ENCODE peak calls at places on chromosomes 6 and 20, in four cellular contexts. C is activated CD8-positive, alpha-beta memory T cell treated with anti-CD3 and anti-CD28 coated beads, Interleukin-2, amount 50 U/mL, for 4 hours; E is DMS 273 treated with DMSO at 0.1 percent for 48 hours; I is activated CD4-positive, alpha-beta T cell treated with anti-CD3 and anti-CD28 coated beads, Interleukin-2, amount 10 ng/mL, durations not matched to agents 24 days and 14 days. S is an unnamed sample.

GRCh38 chr6:133503330-133503729 is 262.2 kb downstream of the EYA4 start:
- DNase-seq in C (no peak), E (no peak), I (no peak), S (no peak)

GRCh38 chr6:10465633-10466499 is 51.0 kb upstream of the TFAP2A start:
- DNase-seq in C (no peak), E (no peak), I (peak; percentile 69), S (no peak)

GRCh38 chr6:166344240-166344639 is 1.9 kb upstream of the SFT2D1 start:
- DNase-seq in C (no peak), E (no peak), I (no peak), S (no peak)

GRCh38 chr6:107506145-107506544 is 16.2 kb downstream of the SOBP start:
- DNase-seq in C (no peak), E (no peak), I (no peak), S (no peak)

GRCh38 chr6:142692942-142693341 is 252.0 kb downstream of the HIVEP2 start:
- DNase-seq in C (peak; percentile 69), E (peak; percentile 17), I (peak; percentile 88), S (peak; percentile 70)

GRCh38 chr6:166955865-166956443 is 396 bp downstream of the RNASET2 start:
- DNase-seq in C (peak; percentile 43), E (no peak), I (no peak), S (peak; percentile 33)

GRCh38 chr6:143767433-143767832 is 75.7 kb upstream of the LTV1 start:
- DNase-seq in C (no peak), E (no peak), I (no peak), S (no peak)

GRCh38 chr6:167685654-167686053 is 141.1 kb upstream of the AFDN start:
- DNase-seq in C (no peak), E (no peak), I (no peak), S (no peak)

GRCh38 chr20:46122071-46122470 is 4.0 kb downstream of the CD40 start:
- DNase-seq in C (no peak), E (no peak), I (no peak), S (no peak)

GRCh38 chr20:13554706-13555105 is 84.0 kb downstream of the TASP1 start:
- DNase-seq in C (no peak), E (no peak), I (no peak), S (no peak)

GRCh38 chr20:16283978-16284377 is 289.3 kb downstream of the KIF16B start:
- DNase-seq in C (no peak), E (no peak), I (no peak), S (no peak)

GRCh38 chr6:37201726-37202125 is 31.8 kb downstream of the PIM1 start:
- DNase-seq in C (no peak), E (no peak), I (no peak), S (no peak)

GRCh38 chr20:32621914-32622584 is 36.9 kb upstream of the NOL4L start:
- DNase-seq in C (no peak), E (no peak), I (no peak), S (no peak)

GRCh38 chr6:89487864-89488263 is 54.9 kb downstream of the ANKRD6 start:
- DNase-seq in C (no peak), E (no peak), I (no peak), S (no peak)

GRCh38 chr20:21546355-21546754 is 32.5 kb upstream of the NKX2-2 start:
- DNase-seq in C (no peak), E (no peak), I (no peak), S (no peak)

GRCh38 chr6:7758456-7758855 is 32.6 kb downstream of the BMP6 start:
- DNase-seq in C (no peak), E (no peak), I (no peak), S (peak; percentile 30)

GRCh38 chr20:4944518-4944917 is 56.8 kb downstream of the SLC23A2 start:
- DNase-seq in C (no peak), E (no peak), I (no peak), S (no peak)

GRCh38 chr20:59037386-59037785 is 5.2 kb downstream of the PRELID3B start:
- DNase-seq in C (no peak), E (no peak), I (peak; percentile 52), S (no peak)

GRCh38 chr6:96700931-96701330 is 136.3 kb downstream of the GPR63 start:
- DNase-seq in C (no peak), E (no peak), I (no peak), S (no peak)

GRCh38 chr6:74073429-74073828 is 377.4 kb downstream of the CD109 start:
- DNase-seq in C (no peak), E (no peak), I (no peak), S (no peak)

GRCh38 chr6:99563056-99563723 is 5.3 kb downstream of the CCNC start:
- DNase-seq in C (no peak), E (no peak), I (no peak), S (no peak)

S was measured in brain pericyte.